ENCODE peak calls at places on chromosome 15, in eight cellular contexts. I is left cardiac atrium, F is retina, U is GM04504, Z is A549, H is skeletal muscle cell, L is hippocampal formation, E is NCI-H187 treated with DMSO at 0.1 percent for 48 hours. K is an unnamed sample.

GRCh38 chr15:66408690-66409089 is 22.0 kb downstream of the MAP2K1 start:
- DNase-seq in I (no peak), F (no peak), U (no peak), Z (no peak), H (no peak), L (no peak), E (no peak), K (no peak)

GRCh38 chr15:36358094-36358961 is 221.1 kb upstream of the CDIN1 start:
- DNase-seq in I (no peak), F (peak), U (peak), Z (no peak), H (peak), L (no peak), E (no peak), K (no peak)

GRCh38 chr15:85706779-85707518 is 87.8 kb downstream of the KLHL25 start:
- DNase-seq in I (peak), F (no peak), U (no peak), Z (no peak), H (peak), L (no peak), E (no peak), K (no peak)

GRCh38 chr15:72342385-72342784 is 22.4 kb upstream of the CELF6 start:
- DNase-seq in I (no peak), F (no peak), U (no peak), Z (peak), H (no peak), L (no peak), E (no peak), K (peak)

GRCh38 chr15:89101302-89102191 is 13.3 kb downstream of the ABHD2 start:
- DNase-seq in I (peak), F (no peak), U (peak), Z (peak), H (peak), L (no peak), E (no peak), K (peak)

GRCh38 chr15:100681335-100681746 is 79.0 kb downstream of the ASB7 start:
- DNase-seq in I (no peak), F (no peak), U (no peak), Z (no peak), H (no peak), L (no peak), E (no peak), K (no peak)

GRCh38 chr15:64232400-64232799 is 69.6 kb upstream of the PPIB start:
- DNase-seq in I (no peak), F (no peak), U (no peak), Z (peak), H (peak), L (no peak), E (no peak), K (peak)

GRCh38 chr15:51076898-51077564 is 17.7 kb downstream of the TNFAIP8L3 start:
- DNase-seq in I (peak), F (peak), U (peak), Z (no peak), H (no peak), L (no peak), E (no peak), K (no peak)

GRCh38 chr15:38440353-38441129 is 13.4 kb upstream of the FAM98B start:
- DNase-seq in I (peak), F (peak), U (no peak), Z (peak), H (peak), L (peak), E (peak), K (peak)

GRCh38 chr15:66505430-66505811 is 295 bp downstream of the ZWILCH start:
- DNase-seq in I (no peak), F (no peak), U (no peak), Z (no peak), H (peak), L (no peak), E (no peak), K (peak)

GRCh38 chr15:82045179-82045891 is 483 bp downstream of the MEX3B start:
- DNase-seq in I (peak), F (peak), U (no peak), Z (peak), H (no peak), L (peak), E (no peak), K (peak)

GRCh38 chr15:101458908-101459578 is 30.5 kb downstream of the PCSK6 start:
- DNase-seq in I (no peak), F (no peak), U (no peak), Z (no peak), H (no peak), L (no peak), E (no peak), K (no peak)

GRCh38 chr15:83206971-83207621 is 527 bp downstream of the HDGFL3 start:
- DNase-seq in I (peak), F (peak), U (no peak), Z (peak), H (no peak), L (peak), E (no peak), K (peak)

GRCh38 chr15:88909956-88910831 is 3.0 kb downstream of the MFGE8 start:
- DNase-seq in I (peak), F (no peak), U (no peak), Z (no peak), H (no peak), L (no peak), E (no peak), K (no peak)

GRCh38 chr15:79897701-79898113 is 893 bp upstream of the MTHFS start:
- DNase-seq in I (no peak), F (peak), U (no peak), Z (no peak), H (no peak), L (no peak), E (no peak), K (no peak)

GRCh38 chr15:68380456-68380855 is 51.5 kb downstream of the ITGA11 start:
- DNase-seq in I (no peak), F (no peak), U (no peak), Z (no peak), H (no peak), L (no peak), E (no peak), K (no peak)

K was measured in HTR-8/SVneo.